ENCODE peak calls at places on chromosomes 6 and 20, in four cellular contexts. One of them, this sample, is unnamed.
A peak's percentile ranks its signal among the peaks of the same experiment; 100 is the strongest.

GRCh38 chr6:31007694-31008093 is 2.6 kb upstream of the MUC22 start:
- DNase-seq in astrocyte of the spinal cord: peak; percentile 84
- DNase-seq in upper lobe of right lung: no peak
- DNase-seq in CD4-positive, alpha-beta memory T cell: no peak
- DNase-seq in this sample: no peak

GRCh38 chr6:36539814-36540568 is 7.3 kb downstream of the STK38 start:
- DNase-seq in astrocyte of the spinal cord: no peak
- DNase-seq in upper lobe of right lung: no peak
- DNase-seq in CD4-positive, alpha-beta memory T cell: peak; percentile 65
- DNase-seq in this sample: no peak

GRCh38 chr6:30544666-30545272 is 11.5 kb downstream of the GNL1 start:
- DNase-seq in astrocyte of the spinal cord: peak; percentile 77
- DNase-seq in upper lobe of right lung: no peak
- DNase-seq in CD4-positive, alpha-beta memory T cell: peak; percentile 56
- DNase-seq in this sample: no peak

GRCh38 chr6:4041480-4041879 is 37.5 kb downstream of the FAM217A start:
- DNase-seq in astrocyte of the spinal cord: no peak
- DNase-seq in upper lobe of right lung: no peak
- DNase-seq in CD4-positive, alpha-beta memory T cell: no peak
- DNase-seq in this sample: no peak

GRCh38 chr6:150417899-150418824 is 49.4 kb downstream of the IYD start:
- DNase-seq in astrocyte of the spinal cord: peak; percentile 90
- DNase-seq in upper lobe of right lung: no peak
- DNase-seq in CD4-positive, alpha-beta memory T cell: peak; percentile 53
- DNase-seq in this sample: no peak

GRCh38 chr6:11532097-11532496 is 5.5 kb upstream of the TMEM170B start:
- DNase-seq in astrocyte of the spinal cord: no peak
- DNase-seq in upper lobe of right lung: no peak
- DNase-seq in CD4-positive, alpha-beta memory T cell: no peak
- DNase-seq in this sample: no peak

GRCh38 chr6:24313477-24314141 is 44.2 kb downstream of the DCDC2 start:
- DNase-seq in astrocyte of the spinal cord: peak; percentile 56
- DNase-seq in upper lobe of right lung: no peak
- DNase-seq in CD4-positive, alpha-beta memory T cell: no peak
- DNase-seq in this sample: no peak

GRCh38 chr6:85551264-85551663 is 42.4 kb downstream of the SNX14 start:
- DNase-seq in astrocyte of the spinal cord: no peak
- DNase-seq in upper lobe of right lung: no peak
- DNase-seq in CD4-positive, alpha-beta memory T cell: peak; percentile 34
- DNase-seq in this sample: no peak

GRCh38 chr20:9400371-9401025 is 113.9 kb upstream of the LAMP5 start:
- DNase-seq in astrocyte of the spinal cord: peak; percentile 30
- DNase-seq in upper lobe of right lung: no peak
- DNase-seq in CD4-positive, alpha-beta memory T cell: no peak
- DNase-seq in this sample: no peak

GRCh38 chr6:105111871-105112270 is 67.9 kb downstream of the POPDC3 start:
- DNase-seq in astrocyte of the spinal cord: no peak
- DNase-seq in upper lobe of right lung: no peak
- DNase-seq in CD4-positive, alpha-beta memory T cell: no peak
- DNase-seq in this sample: no peak

GRCh38 chr20:47696856-47697255 is 88.4 kb downstream of the SULF2 start:
- DNase-seq in astrocyte of the spinal cord: no peak
- DNase-seq in upper lobe of right lung: no peak
- DNase-seq in CD4-positive, alpha-beta memory T cell: no peak
- DNase-seq in this sample: no peak

GRCh38 chr20:845226-845868 is 11.8 kb downstream of the FAM110A start:
- DNase-seq in astrocyte of the spinal cord: no peak
- DNase-seq in upper lobe of right lung: peak; percentile 65
- DNase-seq in CD4-positive, alpha-beta memory T cell: no peak
- DNase-seq in this sample: no peak

GRCh38 chr6:157755752-157756411 is 67.2 kb upstream of the SNX9 start:
- DNase-seq in astrocyte of the spinal cord: no peak
- DNase-seq in upper lobe of right lung: no peak
- DNase-seq in CD4-positive, alpha-beta memory T cell: peak; percentile 68
- DNase-seq in this sample: no peak

GRCh38 chr6:53280207-53280606 is 68.5 kb downstream of the ELOVL5 start:
- DNase-seq in astrocyte of the spinal cord: no peak
- DNase-seq in upper lobe of right lung: no peak
- DNase-seq in CD4-positive, alpha-beta memory T cell: no peak
- DNase-seq in this sample: no peak

GRCh38 chr6:14100098-14100497 is 17.5 kb upstream of the CD83 start:
- DNase-seq in astrocyte of the spinal cord: no peak
- DNase-seq in upper lobe of right lung: no peak
- DNase-seq in CD4-positive, alpha-beta memory T cell: no peak
- DNase-seq in this sample: no peak

GRCh38 chr6:143805832-143806281 is 37.3 kb upstream of the LTV1 start:
- DNase-seq in astrocyte of the spinal cord: no peak
- DNase-seq in upper lobe of right lung: no peak
- DNase-seq in CD4-positive, alpha-beta memory T cell: no peak
- DNase-seq in this sample: no peak

GRCh38 chr20:25017257-25017803 is 24.8 kb upstream of the APMAP start:
- DNase-seq in astrocyte of the spinal cord: no peak
- DNase-seq in upper lobe of right lung: peak; percentile 91
- DNase-seq in CD4-positive, alpha-beta memory T cell: no peak
- DNase-seq in this sample: no peak

GRCh38 chr6:75220365-75220764 is 14.5 kb upstream of the COL12A1 start:
- DNase-seq in astrocyte of the spinal cord: no peak
- DNase-seq in upper lobe of right lung: no peak
- DNase-seq in CD4-positive, alpha-beta memory T cell: no peak
- DNase-seq in this sample: no peak

GRCh38 chr20:50111120-50111828 is 1.7 kb downstream of the UBE2V1 start:
- DNase-seq in astrocyte of the spinal cord: peak; percentile 65
- DNase-seq in upper lobe of right lung: no peak
- DNase-seq in CD4-positive, alpha-beta memory T cell: no peak
- DNase-seq in this sample: no peak

GRCh38 chr6:92681401-92681800 is 738.0 kb downstream of the EPHA7 start:
- DNase-seq in astrocyte of the spinal cord: no peak
- DNase-seq in upper lobe of right lung: no peak
- DNase-seq in CD4-positive, alpha-beta memory T cell: no peak
- DNase-seq in this sample: no peak

GRCh38 chr6:69796081-69796626 is 656 bp downstream of the LMBRD1 start:
- DNase-seq in astrocyte of the spinal cord: peak; percentile 46
- DNase-seq in upper lobe of right lung: no peak
- DNase-seq in CD4-positive, alpha-beta memory T cell: peak; percentile 87
- DNase-seq in this sample: no peak

GRCh38 chr6:81031429-81031828 is 721.1 kb downstream of the TENT5A start:
- DNase-seq in astrocyte of the spinal cord: no peak
- DNase-seq in upper lobe of right lung: no peak
- DNase-seq in CD4-positive, alpha-beta memory T cell: no peak
- DNase-seq in this sample: no peak

GRCh38 chr20:42652261-42652660 is 537.4 kb downstream of the PTPRT start:
- DNase-seq in astrocyte of the spinal cord: no peak
- DNase-seq in upper lobe of right lung: no peak
- DNase-seq in CD4-positive, alpha-beta memory T cell: no peak
- DNase-seq in this sample: no peak

GRCh38 chr6:100944644-100945043 is 63.5 kb upstream of the ASCC3 start:
- DNase-seq in astrocyte of the spinal cord: no peak
- DNase-seq in upper lobe of right lung: no peak
- DNase-seq in CD4-positive, alpha-beta memory T cell: no peak
- DNase-seq in this sample: no peak

GRCh38 chr6:119856136-119856535 is 506.6 kb upstream of the MAN1A1 start:
- DNase-seq in astrocyte of the spinal cord: peak; percentile 32
- DNase-seq in upper lobe of right lung: no peak
- DNase-seq in CD4-positive, alpha-beta memory T cell: no peak
- DNase-seq in this sample: no peak

GRCh38 chr6:47714802-47715201 is 16.4 kb downstream of the ADGRF4 start:
- DNase-seq in astrocyte of the spinal cord: no peak
- DNase-seq in upper lobe of right lung: no peak
- DNase-seq in CD4-positive, alpha-beta memory T cell: no peak
- DNase-seq in this sample: no peak

GRCh38 chr20:37209193-37209592 is 29.8 kb upstream of the MROH8 start:
- DNase-seq in astrocyte of the spinal cord: no peak
- DNase-seq in upper lobe of right lung: no peak
- DNase-seq in CD4-positive, alpha-beta memory T cell: no peak
- DNase-seq in this sample: no peak

GRCh38 chr20:63497946-63498935 is 642 bp downstream of the EEF1A2 start:
- DNase-seq in astrocyte of the spinal cord: no peak
- DNase-seq in upper lobe of right lung: peak; percentile 69
- DNase-seq in CD4-positive, alpha-beta memory T cell: no peak
- DNase-seq in this sample: no peak

GRCh38 chr6:41650120-41650519 is 11.9 kb downstream of the MDFI start:
- DNase-seq in astrocyte of the spinal cord: no peak
- DNase-seq in upper lobe of right lung: peak; percentile 36
- DNase-seq in CD4-positive, alpha-beta memory T cell: no peak
- DNase-seq in this sample: no peak

GRCh38 chr6:138923561-138923960 is 64.5 kb downstream of the REPS1 start:
- DNase-seq in astrocyte of the spinal cord: no peak
- DNase-seq in upper lobe of right lung: no peak
- DNase-seq in CD4-positive, alpha-beta memory T cell: no peak
- DNase-seq in this sample: no peak

GRCh38 chr20:19849341-19850189 is 91.5 kb downstream of the RIN2 start:
- DNase-seq in astrocyte of the spinal cord: peak; percentile 50
- DNase-seq in upper lobe of right lung: no peak
- DNase-seq in CD4-positive, alpha-beta memory T cell: no peak
- DNase-seq in this sample: no peak

GRCh38 chr20:19921349-19921793 is 95.8 kb upstream of the NAA20 start:
- DNase-seq in astrocyte of the spinal cord: no peak
- DNase-seq in upper lobe of right lung: no peak
- DNase-seq in CD4-positive, alpha-beta memory T cell: no peak
- DNase-seq in this sample: peak; percentile 53

GRCh38 chr20:58670097-58670496 is 19.0 kb downstream of the STX16 start:
- DNase-seq in astrocyte of the spinal cord: no peak
- DNase-seq in upper lobe of right lung: no peak
- DNase-seq in CD4-positive, alpha-beta memory T cell: no peak
- DNase-seq in this sample: no peak

GRCh38 chr6:21915707-21916399 is 322.3 kb downstream of the SOX4 start:
- DNase-seq in astrocyte of the spinal cord: no peak
- DNase-seq in upper lobe of right lung: no peak
- DNase-seq in CD4-positive, alpha-beta memory T cell: no peak
- DNase-seq in this sample: no peak